ENCODE peak calls at places on chromosomes 7 and 10, in nine cellular contexts. V, M, F, T, O, S, N, J and Y are unnamed samples.

GRCh38 chr7:28840515-28841125 is 117.5 kb downstream of the TRIL start:
- DNase-seq in V (no peak), M (no peak), F (peak), T (no peak), O (no peak), S (no peak), N (no peak), J (no peak), Y (no peak)

GRCh38 chr7:25726180-25726579 is 425.8 kb upstream of the NFE2L3 start:
- DNase-seq in V (no peak), M (no peak), F (peak), T (peak), O (peak), S (no peak), N (peak), J (no peak), Y (no peak)

GRCh38 chr10:98587156-98587555 is 140.4 kb upstream of the HPS1 start:
- DNase-seq in V (no peak), M (no peak), F (no peak), T (no peak), O (no peak), S (no peak), N (no peak), J (no peak), Y (no peak)

GRCh38 chr7:15581352-15581951 is 19.6 kb upstream of the AGMO start:
- DNase-seq in V (no peak), M (no peak), F (no peak), T (no peak), O (no peak), S (no peak), N (no peak), J (no peak), Y (peak)

GRCh38 chr7:28017372-28017771 is 163.2 kb downstream of the JAZF1 start:
- DNase-seq in V (no peak), M (no peak), F (no peak), T (no peak), O (no peak), S (no peak), N (no peak), J (peak), Y (no peak)

GRCh38 chr7:32942783-32943653 is 14.2 kb upstream of the FKBP9 start:
- DNase-seq in V (peak), M (peak), F (no peak), T (peak), O (peak), S (peak), N (peak), J (peak), Y (peak)

GRCh38 chr10:26544932-26545331 is 106.8 kb downstream of the APBB1IP start:
- DNase-seq in V (no peak), M (no peak), F (no peak), T (no peak), O (no peak), S (no peak), N (no peak), J (no peak), Y (no peak)

GRCh38 chr7:30074422-30075030 is 46.3 kb downstream of the PLEKHA8 start:
- DNase-seq in V (no peak), M (peak), F (no peak), T (peak), O (peak), S (peak), N (no peak), J (no peak), Y (no peak)

GRCh38 chr10:112140110-112140755 is 43.3 kb downstream of the GPAM start:
- DNase-seq in V (no peak), M (peak), F (no peak), T (peak), O (peak), S (peak), N (peak), J (peak), Y (peak)

GRCh38 chr10:112794201-112794600 is 155.8 kb upstream of the TCF7L2 start:
- DNase-seq in V (no peak), M (no peak), F (no peak), T (no peak), O (no peak), S (no peak), N (no peak), J (no peak), Y (no peak)

GRCh38 chr10:60042262-60042661 is 135.9 kb upstream of the CCDC6 start:
- DNase-seq in V (no peak), M (no peak), F (peak), T (no peak), O (peak), S (no peak), N (no peak), J (no peak), Y (no peak)

GRCh38 chr7:33326485-33326848 is 197.1 kb downstream of the BBS9 start:
- DNase-seq in V (no peak), M (no peak), F (no peak), T (no peak), O (no peak), S (no peak), N (no peak), J (no peak), Y (no peak)

GRCh38 chr7:85186521-85187241 is at the start of gene SEMA3D:
- DNase-seq in V (peak), M (peak), F (peak), T (peak), O (peak), S (peak), N (peak), J (peak), Y (peak)

GRCh38 chr10:31145986-31146385 is 114.3 kb upstream of the ZNF438 start:
- DNase-seq in V (no peak), M (no peak), F (no peak), T (no peak), O (no peak), S (no peak), N (no peak), J (no peak), Y (no peak)